ENCODE peak calls at places on chromosomes 6 and 20, in ten cellular contexts. One of them, this sample, is unnamed.

GRCh38 chr20:63894358-63895201 is at the start of gene DNAJC5:
- DNase-seq in T-helper 1 cell: peak
- DNase-seq in GM19239: peak
- DNase-seq in aorta: peak
- DNase-seq in GM12864: peak
- DNase-seq in germinal center: peak
- DNase-seq in fibroblast of lung: peak
- DNase-seq in PC-9: peak
- DNase-seq in astrocyte of the cerebellum: peak
- DNase-seq in iris pigment epithelial cell: peak
- DNase-seq in this sample: peak

GRCh38 chr6:152635949-152636674 is 1.1 kb downstream of the SYNE1 start:
- DNase-seq in T-helper 1 cell: no peak
- DNase-seq in GM19239: no peak
- DNase-seq in aorta: no peak
- DNase-seq in GM12864: no peak
- DNase-seq in germinal center: peak
- DNase-seq in fibroblast of lung: peak
- DNase-seq in PC-9: no peak
- DNase-seq in astrocyte of the cerebellum: no peak
- DNase-seq in iris pigment epithelial cell: peak
- DNase-seq in this sample: peak

GRCh38 chr6:52929321-52930164 is 20.0 kb upstream of the GSTA3 start:
- DNase-seq in T-helper 1 cell: no peak
- DNase-seq in GM19239: no peak
- DNase-seq in aorta: no peak
- DNase-seq in GM12864: no peak
- DNase-seq in germinal center: no peak
- DNase-seq in fibroblast of lung: peak
- DNase-seq in PC-9: peak
- DNase-seq in astrocyte of the cerebellum: peak
- DNase-seq in iris pigment epithelial cell: peak
- DNase-seq in this sample: peak

GRCh38 chr6:133837801-133838349 is 51.0 kb upstream of the TCF21 start:
- DNase-seq in T-helper 1 cell: peak
- DNase-seq in GM19239: peak
- DNase-seq in aorta: peak
- DNase-seq in GM12864: no peak
- DNase-seq in germinal center: peak
- DNase-seq in fibroblast of lung: peak
- DNase-seq in PC-9: peak
- DNase-seq in astrocyte of the cerebellum: no peak
- DNase-seq in iris pigment epithelial cell: peak
- DNase-seq in this sample: peak

GRCh38 chr6:161443868-161444267 is 170.0 kb upstream of the AGPAT4 start:
- DNase-seq in T-helper 1 cell: no peak
- DNase-seq in GM19239: no peak
- DNase-seq in aorta: no peak
- DNase-seq in GM12864: no peak
- DNase-seq in germinal center: no peak
- DNase-seq in fibroblast of lung: peak
- DNase-seq in PC-9: no peak
- DNase-seq in astrocyte of the cerebellum: peak
- DNase-seq in iris pigment epithelial cell: no peak
- DNase-seq in this sample: no peak

GRCh38 chr6:81031429-81031828 is 721.1 kb downstream of the TENT5A start:
- DNase-seq in T-helper 1 cell: no peak
- DNase-seq in GM19239: no peak
- DNase-seq in aorta: no peak
- DNase-seq in GM12864: no peak
- DNase-seq in germinal center: no peak
- DNase-seq in fibroblast of lung: peak
- DNase-seq in PC-9: no peak
- DNase-seq in astrocyte of the cerebellum: no peak
- DNase-seq in iris pigment epithelial cell: no peak
- DNase-seq in this sample: no peak

GRCh38 chr6:63066053-63066704 is 145.1 kb upstream of the FKBP1C start:
- DNase-seq in T-helper 1 cell: no peak
- DNase-seq in GM19239: no peak
- DNase-seq in aorta: no peak
- DNase-seq in GM12864: peak
- DNase-seq in germinal center: no peak
- DNase-seq in fibroblast of lung: no peak
- DNase-seq in PC-9: no peak
- DNase-seq in astrocyte of the cerebellum: no peak
- DNase-seq in iris pigment epithelial cell: no peak
- DNase-seq in this sample: no peak

GRCh38 chr6:142838821-142839685 is 105.9 kb downstream of the HIVEP2 start:
- DNase-seq in T-helper 1 cell: no peak
- DNase-seq in GM19239: no peak
- DNase-seq in aorta: no peak
- DNase-seq in GM12864: no peak
- DNase-seq in germinal center: no peak
- DNase-seq in fibroblast of lung: peak
- DNase-seq in PC-9: no peak
- DNase-seq in astrocyte of the cerebellum: no peak
- DNase-seq in iris pigment epithelial cell: peak
- DNase-seq in this sample: no peak

GRCh38 chr6:86508230-86508629 is 429.1 kb upstream of the HTR1E start:
- DNase-seq in T-helper 1 cell: no peak
- DNase-seq in GM19239: no peak
- DNase-seq in aorta: no peak
- DNase-seq in GM12864: no peak
- DNase-seq in germinal center: no peak
- DNase-seq in fibroblast of lung: no peak
- DNase-seq in PC-9: no peak
- DNase-seq in astrocyte of the cerebellum: no peak
- DNase-seq in iris pigment epithelial cell: no peak
- DNase-seq in this sample: no peak

GRCh38 chr6:168004023-168004422 is 6.6 kb downstream of the KIF25 start:
- DNase-seq in T-helper 1 cell: no peak
- DNase-seq in GM19239: no peak
- DNase-seq in aorta: no peak
- DNase-seq in GM12864: no peak
- DNase-seq in germinal center: no peak
- DNase-seq in fibroblast of lung: no peak
- DNase-seq in PC-9: no peak
- DNase-seq in astrocyte of the cerebellum: no peak
- DNase-seq in iris pigment epithelial cell: no peak
- DNase-seq in this sample: no peak

GRCh38 chr20:58366866-58367265 is 22.2 kb upstream of the VAPB start:
- DNase-seq in T-helper 1 cell: no peak
- DNase-seq in GM19239: no peak
- DNase-seq in aorta: no peak
- DNase-seq in GM12864: no peak
- DNase-seq in germinal center: no peak
- DNase-seq in fibroblast of lung: peak
- DNase-seq in PC-9: no peak
- DNase-seq in astrocyte of the cerebellum: no peak
- DNase-seq in iris pigment epithelial cell: no peak
- DNase-seq in this sample: no peak

GRCh38 chr6:132456700-132457143 is 55.4 kb upstream of the MOXD1 start:
- DNase-seq in T-helper 1 cell: no peak
- DNase-seq in GM19239: peak
- DNase-seq in aorta: no peak
- DNase-seq in GM12864: peak
- DNase-seq in germinal center: no peak
- DNase-seq in fibroblast of lung: no peak
- DNase-seq in PC-9: no peak
- DNase-seq in astrocyte of the cerebellum: no peak
- DNase-seq in iris pigment epithelial cell: no peak
- DNase-seq in this sample: no peak

GRCh38 chr6:95413789-95414188 is 163.5 kb upstream of the MANEA start:
- DNase-seq in T-helper 1 cell: no peak
- DNase-seq in GM19239: no peak
- DNase-seq in aorta: no peak
- DNase-seq in GM12864: no peak
- DNase-seq in germinal center: no peak
- DNase-seq in fibroblast of lung: no peak
- DNase-seq in PC-9: no peak
- DNase-seq in astrocyte of the cerebellum: no peak
- DNase-seq in iris pigment epithelial cell: no peak
- DNase-seq in this sample: no peak

GRCh38 chr6:157822221-157823000 is 635 bp upstream of the SNX9 start:
- DNase-seq in T-helper 1 cell: peak
- DNase-seq in GM19239: peak
- DNase-seq in aorta: peak
- DNase-seq in GM12864: no peak
- DNase-seq in germinal center: no peak
- DNase-seq in fibroblast of lung: no peak
- DNase-seq in PC-9: no peak
- DNase-seq in astrocyte of the cerebellum: no peak
- DNase-seq in iris pigment epithelial cell: peak
- DNase-seq in this sample: no peak

GRCh38 chr6:107243471-107243870 is 128.2 kb upstream of the BEND3 start:
- DNase-seq in T-helper 1 cell: no peak
- DNase-seq in GM19239: no peak
- DNase-seq in aorta: no peak
- DNase-seq in GM12864: no peak
- DNase-seq in germinal center: no peak
- DNase-seq in fibroblast of lung: no peak
- DNase-seq in PC-9: no peak
- DNase-seq in astrocyte of the cerebellum: no peak
- DNase-seq in iris pigment epithelial cell: no peak
- DNase-seq in this sample: no peak

GRCh38 chr6:113859349-113860164 is 2.4 kb downstream of the MARCKS start:
- DNase-seq in T-helper 1 cell: no peak
- DNase-seq in GM19239: peak
- DNase-seq in aorta: peak
- DNase-seq in GM12864: no peak
- DNase-seq in germinal center: peak
- DNase-seq in fibroblast of lung: peak
- DNase-seq in PC-9: peak
- DNase-seq in astrocyte of the cerebellum: no peak
- DNase-seq in iris pigment epithelial cell: peak
- DNase-seq in this sample: no peak

GRCh38 chr20:63495167-63495720 is 3.6 kb downstream of the EEF1A2 start:
- DNase-seq in T-helper 1 cell: no peak
- DNase-seq in GM19239: no peak
- DNase-seq in aorta: no peak
- DNase-seq in GM12864: no peak
- DNase-seq in germinal center: no peak
- DNase-seq in fibroblast of lung: no peak
- DNase-seq in PC-9: no peak
- DNase-seq in astrocyte of the cerebellum: no peak
- DNase-seq in iris pigment epithelial cell: no peak
- DNase-seq in this sample: no peak

GRCh38 chr6:13268914-13269532 is 59.3 kb downstream of the TBC1D7 start:
- DNase-seq in T-helper 1 cell: no peak
- DNase-seq in GM19239: no peak
- DNase-seq in aorta: no peak
- DNase-seq in GM12864: no peak
- DNase-seq in germinal center: no peak
- DNase-seq in fibroblast of lung: peak
- DNase-seq in PC-9: peak
- DNase-seq in astrocyte of the cerebellum: peak
- DNase-seq in iris pigment epithelial cell: peak
- DNase-seq in this sample: peak

GRCh38 chr6:132101550-132101949 is 150.4 kb upstream of the CCN2 start:
- DNase-seq in T-helper 1 cell: no peak
- DNase-seq in GM19239: no peak
- DNase-seq in aorta: no peak
- DNase-seq in GM12864: no peak
- DNase-seq in germinal center: no peak
- DNase-seq in fibroblast of lung: peak
- DNase-seq in PC-9: no peak
- DNase-seq in astrocyte of the cerebellum: no peak
- DNase-seq in iris pigment epithelial cell: no peak
- DNase-seq in this sample: no peak

GRCh38 chr6:147693185-147693584 is 184.7 kb downstream of the SAMD5 start:
- DNase-seq in T-helper 1 cell: no peak
- DNase-seq in GM19239: no peak
- DNase-seq in aorta: no peak
- DNase-seq in GM12864: no peak
- DNase-seq in germinal center: no peak
- DNase-seq in fibroblast of lung: no peak
- DNase-seq in PC-9: no peak
- DNase-seq in astrocyte of the cerebellum: no peak
- DNase-seq in iris pigment epithelial cell: no peak
- DNase-seq in this sample: no peak

GRCh38 chr20:39960522-39961420 is 728.3 kb downstream of the MAFB start:
- DNase-seq in T-helper 1 cell: no peak
- DNase-seq in GM19239: peak
- DNase-seq in aorta: no peak
- DNase-seq in GM12864: no peak
- DNase-seq in germinal center: no peak
- DNase-seq in fibroblast of lung: no peak
- DNase-seq in PC-9: no peak
- DNase-seq in astrocyte of the cerebellum: no peak
- DNase-seq in iris pigment epithelial cell: no peak
- DNase-seq in this sample: no peak

GRCh38 chr6:16238057-16238657 is at the start of gene GMPR:
- DNase-seq in T-helper 1 cell: peak
- DNase-seq in GM19239: peak
- DNase-seq in aorta: peak
- DNase-seq in GM12864: peak
- DNase-seq in germinal center: peak
- DNase-seq in fibroblast of lung: peak
- DNase-seq in PC-9: peak
- DNase-seq in astrocyte of the cerebellum: no peak
- DNase-seq in iris pigment epithelial cell: peak
- DNase-seq in this sample: no peak

GRCh38 chr20:46031701-46032254 is 2.8 kb downstream of the SLC12A5 start:
- DNase-seq in T-helper 1 cell: no peak
- DNase-seq in GM19239: no peak
- DNase-seq in aorta: no peak
- DNase-seq in GM12864: no peak
- DNase-seq in germinal center: no peak
- DNase-seq in fibroblast of lung: no peak
- DNase-seq in PC-9: no peak
- DNase-seq in astrocyte of the cerebellum: no peak
- DNase-seq in iris pigment epithelial cell: no peak
- DNase-seq in this sample: no peak

GRCh38 chr6:90444125-90444745 is 142.6 kb downstream of the MAP3K7 start:
- DNase-seq in T-helper 1 cell: no peak
- DNase-seq in GM19239: no peak
- DNase-seq in aorta: no peak
- DNase-seq in GM12864: no peak
- DNase-seq in germinal center: no peak
- DNase-seq in fibroblast of lung: no peak
- DNase-seq in PC-9: no peak
- DNase-seq in astrocyte of the cerebellum: no peak
- DNase-seq in iris pigment epithelial cell: no peak
- DNase-seq in this sample: no peak

GRCh38 chr20:57589728-57590484 is 29.0 kb downstream of the PCK1 start:
- DNase-seq in T-helper 1 cell: no peak
- DNase-seq in GM19239: no peak
- DNase-seq in aorta: peak
- DNase-seq in GM12864: no peak
- DNase-seq in germinal center: no peak
- DNase-seq in fibroblast of lung: no peak
- DNase-seq in PC-9: no peak
- DNase-seq in astrocyte of the cerebellum: no peak
- DNase-seq in iris pigment epithelial cell: no peak
- DNase-seq in this sample: no peak

GRCh38 chr6:80932364-80932763 is 820.1 kb downstream of the TENT5A start:
- DNase-seq in T-helper 1 cell: no peak
- DNase-seq in GM19239: no peak
- DNase-seq in aorta: no peak
- DNase-seq in GM12864: no peak
- DNase-seq in germinal center: no peak
- DNase-seq in fibroblast of lung: peak
- DNase-seq in PC-9: no peak
- DNase-seq in astrocyte of the cerebellum: peak
- DNase-seq in iris pigment epithelial cell: peak
- DNase-seq in this sample: peak

GRCh38 chr6:62280099-62280498 is 5.9 kb downstream of the KHDRBS2 start:
- DNase-seq in T-helper 1 cell: no peak
- DNase-seq in GM19239: no peak
- DNase-seq in aorta: no peak
- DNase-seq in GM12864: no peak
- DNase-seq in germinal center: no peak
- DNase-seq in fibroblast of lung: no peak
- DNase-seq in PC-9: no peak
- DNase-seq in astrocyte of the cerebellum: no peak
- DNase-seq in iris pigment epithelial cell: no peak
- DNase-seq in this sample: no peak

GRCh38 chr6:145830612-145831011 is 16.0 kb upstream of the FBXO30 start:
- DNase-seq in T-helper 1 cell: no peak
- DNase-seq in GM19239: no peak
- DNase-seq in aorta: no peak
- DNase-seq in GM12864: no peak
- DNase-seq in germinal center: no peak
- DNase-seq in fibroblast of lung: no peak
- DNase-seq in PC-9: no peak
- DNase-seq in astrocyte of the cerebellum: no peak
- DNase-seq in iris pigment epithelial cell: no peak
- DNase-seq in this sample: no peak

This sample was measured in brain microvascular endothelial cell.